ENCODE peak calls at places on chromosomes 11 and 22, in five cellular contexts. One of them, this sample, is unnamed. For H3K27me3, the result is how much of the 10 kb centered on the place peaks cover.

GRCh38 chr11:75858042-75858441 is 43.0 kb downstream of the UVRAG start:
- DNase-seq in PC-3: peak
- DNase-seq in CD8-positive, alpha-beta T cell: no peak
- DNase-seq in heart right ventricle: no peak
- DNase-seq in astrocyte: no peak
- DNase-seq in this sample: no peak

GRCh38 chr22:41544671-41545476 is 604 bp upstream of the POLR3H start:
- DNase-seq in astrocyte: no peak
- DNase-seq in heart right ventricle: no peak
- DNase-seq in CD8-positive, alpha-beta T cell: no peak
- DNase-seq in PC-3: no peak
- DNase-seq in this sample: no peak

GRCh38 chr22:30277547-30278344 is 11.1 kb upstream of the OSM start:
- DNase-seq in astrocyte: peak
- DNase-seq in CD8-positive, alpha-beta T cell: no peak
- DNase-seq in PC-3: peak
- DNase-seq in heart right ventricle: no peak
- DNase-seq in this sample: no peak

GRCh38 chr22:30753701-30754100 is 59.0 kb downstream of the OSBP2 start:
- DNase-seq in CD8-positive, alpha-beta T cell: no peak
- DNase-seq in heart right ventricle: no peak
- DNase-seq in PC-3: no peak
- DNase-seq in astrocyte: no peak
- DNase-seq in this sample: no peak

GRCh38 chr22:50573491-50574382 is 4.5 kb downstream of the CPT1B start:
- DNase-seq in CD8-positive, alpha-beta T cell: no peak
- DNase-seq in astrocyte: no peak
- DNase-seq in PC-3: no peak
- DNase-seq in heart right ventricle: no peak
- DNase-seq in this sample: no peak

GRCh38 chr11:95200781-95201457 is 30.1 kb downstream of the SESN3 start:
- DNase-seq in CD8-positive, alpha-beta T cell: no peak
- DNase-seq in PC-3: no peak
- DNase-seq in astrocyte: no peak
- DNase-seq in heart right ventricle: no peak
- DNase-seq in this sample: no peak

GRCh38 chr22:44758354-44758969 is 6.1 kb downstream of the ARHGAP8 start:
- DNase-seq in CD8-positive, alpha-beta T cell: no peak
- DNase-seq in astrocyte: peak
- DNase-seq in heart right ventricle: no peak
- DNase-seq in PC-3: peak
- DNase-seq in this sample: no peak

GRCh38 chr11:20026629-20027545 is 133.4 kb downstream of the DBX1 start:
- DNase-seq in astrocyte: no peak
- DNase-seq in CD8-positive, alpha-beta T cell: no peak
- DNase-seq in PC-3: peak
- DNase-seq in heart right ventricle: no peak
- DNase-seq in this sample: no peak

GRCh38 chr11:117936973-117937372 is 7.8 kb upstream of the TMPRSS13 start:
- DNase-seq in CD8-positive, alpha-beta T cell: no peak
- DNase-seq in PC-3: no peak
- DNase-seq in heart right ventricle: no peak
- DNase-seq in astrocyte: no peak
- DNase-seq in this sample: no peak

GRCh38 chr22:34096770-34097169 is 176.5 kb upstream of the LARGE1 start:
- DNase-seq in heart right ventricle: no peak
- DNase-seq in CD8-positive, alpha-beta T cell: no peak
- DNase-seq in astrocyte: no peak
- DNase-seq in PC-3: no peak
- DNase-seq in this sample: no peak

GRCh38 chr11:5151713-5152153 is 2.8 kb downstream of the OR52A1 start:
- DNase-seq in heart right ventricle: no peak
- DNase-seq in PC-3: no peak
- DNase-seq in astrocyte: no peak
- DNase-seq in CD8-positive, alpha-beta T cell: no peak
- DNase-seq in this sample: no peak

GRCh38 chr11:23272095-23272494 is 411.8 kb upstream of the CCDC179 start:
- DNase-seq in PC-3: no peak
- DNase-seq in heart right ventricle: no peak
- DNase-seq in CD8-positive, alpha-beta T cell: no peak
- DNase-seq in astrocyte: no peak
- DNase-seq in this sample: no peak

GRCh38 chr11:58574851-58575250 is 805 bp downstream of the LPXN start:
- DNase-seq in heart right ventricle: no peak
- DNase-seq in CD8-positive, alpha-beta T cell: no peak
- DNase-seq in astrocyte: peak
- DNase-seq in PC-3: peak
- DNase-seq in this sample: no peak

GRCh38 chr22:49999901-50000586 is 12.5 kb downstream of the IL17REL start:
- DNase-seq in astrocyte: no peak
- DNase-seq in PC-3: no peak
- DNase-seq in CD8-positive, alpha-beta T cell: no peak
- DNase-seq in heart right ventricle: no peak
- DNase-seq in this sample: no peak

GRCh38 chr11:122984186-122985011 is 2.8 kb upstream of the BSX start:
- DNase-seq in heart right ventricle: no peak
- DNase-seq in PC-3: no peak
- DNase-seq in astrocyte: no peak
- DNase-seq in CD8-positive, alpha-beta T cell: no peak
- DNase-seq in this sample: no peak

GRCh38 chr22:50186789-50187523 is 1.2 kb downstream of the TRABD start:
- DNase-seq in PC-3: peak
- DNase-seq in heart right ventricle: peak
- DNase-seq in astrocyte: no peak
- DNase-seq in CD8-positive, alpha-beta T cell: no peak
- DNase-seq in this sample: no peak

DNA sequence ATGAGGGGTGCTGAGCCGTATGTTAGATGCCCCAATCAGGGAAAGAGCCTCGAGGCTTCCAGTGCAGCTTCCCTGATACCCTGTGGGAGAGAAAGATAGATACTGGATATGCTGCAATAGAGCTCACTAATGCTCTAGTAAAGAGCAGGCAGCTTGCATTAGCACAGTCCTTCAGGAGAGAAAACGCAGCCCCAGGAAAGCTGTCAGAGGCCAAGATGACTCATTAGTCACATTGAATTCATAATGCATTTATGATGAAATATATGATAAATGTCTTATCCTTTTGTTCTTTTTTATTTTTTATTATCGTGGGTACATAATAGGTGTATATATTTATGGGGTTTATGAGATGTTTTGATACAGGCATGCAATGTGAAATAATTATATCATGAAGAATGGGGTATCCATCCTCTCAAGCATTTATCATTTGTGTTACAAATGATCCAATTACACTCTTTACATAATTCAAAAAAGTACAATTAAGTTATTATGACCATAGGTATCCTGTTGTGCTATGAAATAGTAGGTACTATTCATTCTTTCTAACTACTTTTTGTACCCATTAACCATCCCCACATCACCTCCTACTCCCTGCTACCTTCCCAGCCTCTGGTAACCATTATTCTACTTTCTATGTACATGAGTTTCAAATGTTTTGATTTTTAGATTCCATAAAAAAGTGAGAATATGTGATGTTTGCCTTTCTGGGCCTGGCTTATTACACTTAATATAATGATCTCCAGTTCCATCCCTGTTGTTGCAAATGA is 94.5 kb upstream of the TOP3B start:
- DNase-seq in CD8-positive, alpha-beta T cell: no peak
- DNase-seq in heart right ventricle: no peak
- DNase-seq in PC-3: peak
- DNase-seq in astrocyte: no peak
- DNase-seq in this sample: no peak
- H3K27me3 ChIP-seq in CD8-positive, alpha-beta T cell: under half
- H3K27me3 ChIP-seq in heart right ventricle: under half
- H3K27me3 ChIP-seq in PC-3: under half
- H3K27me3 ChIP-seq in astrocyte: under half
- H3K27me3 ChIP-seq in this sample: under half

GRCh38 chr11:31487848-31488247 is 21.6 kb downstream of the IMMP1L start:
- DNase-seq in CD8-positive, alpha-beta T cell: no peak
- DNase-seq in astrocyte: peak
- DNase-seq in PC-3: peak
- DNase-seq in heart right ventricle: no peak
- DNase-seq in this sample: peak
- TF ChIP-seq CTCF in CD8-positive, alpha-beta T cell: peak
- TF ChIP-seq CTCF in astrocyte: peak
- TF ChIP-seq CTCF in PC-3: peak
- TF ChIP-seq CTCF in heart right ventricle: peak
- TF ChIP-seq CTCF in this sample: peak

DNA sequence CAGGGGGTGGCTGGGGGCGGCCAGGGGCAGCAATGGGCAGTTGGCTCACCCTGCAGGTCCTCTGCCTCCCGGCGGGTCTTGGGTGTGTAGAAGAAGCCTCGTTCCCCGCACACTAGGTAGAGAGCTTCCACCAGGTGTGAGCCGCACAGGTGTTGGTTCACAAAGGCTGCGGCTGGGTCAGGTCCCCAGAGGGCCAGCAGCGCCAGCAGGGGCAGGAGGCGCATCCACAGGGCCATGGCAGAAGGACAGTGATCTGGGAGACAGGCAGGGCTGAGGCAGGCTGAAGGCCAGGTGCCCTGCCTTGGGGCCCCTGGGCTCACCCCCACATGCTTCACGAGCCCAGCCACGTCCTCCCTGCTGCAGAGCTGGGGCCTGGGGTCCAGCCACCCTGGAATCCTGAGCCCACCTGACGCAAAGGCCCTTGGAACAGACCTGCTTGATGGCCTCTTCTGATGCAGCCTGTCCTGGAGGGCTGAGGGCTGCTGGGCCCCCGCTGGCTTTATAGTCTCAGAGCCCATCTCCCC is at the start of gene INS:
- DNase-seq in astrocyte: no peak
- DNase-seq in PC-3: no peak
- DNase-seq in CD8-positive, alpha-beta T cell: no peak
- DNase-seq in heart right ventricle: no peak
- DNase-seq in this sample: no peak
- H3K27me3 ChIP-seq in astrocyte: under half
- H3K27me3 ChIP-seq in PC-3: under half
- H3K27me3 ChIP-seq in CD8-positive, alpha-beta T cell: under half
- H3K27me3 ChIP-seq in heart right ventricle: under half
- H3K27me3 ChIP-seq in this sample: under half

GRCh38 chr11:83483808-83484207 is 197.6 kb upstream of the CCDC90B start:
- DNase-seq in CD8-positive, alpha-beta T cell: no peak
- DNase-seq in PC-3: no peak
- DNase-seq in heart right ventricle: no peak
- DNase-seq in astrocyte: no peak
- DNase-seq in this sample: no peak
- TF ChIP-seq CTCF in CD8-positive, alpha-beta T cell: no peak
- TF ChIP-seq CTCF in PC-3: no peak
- TF ChIP-seq CTCF in heart right ventricle: no peak
- TF ChIP-seq CTCF in astrocyte: no peak
- TF ChIP-seq CTCF in this sample: no peak

GRCh38 chr22:39927544-39927943 is 26.7 kb downstream of the GRAP2 start:
- DNase-seq in heart right ventricle: no peak
- DNase-seq in CD8-positive, alpha-beta T cell: no peak
- DNase-seq in PC-3: no peak
- DNase-seq in astrocyte: no peak
- DNase-seq in this sample: no peak

GRCh38 chr22:39923689-39924088 is 22.8 kb downstream of the GRAP2 start:
- DNase-seq in CD8-positive, alpha-beta T cell: no peak
- DNase-seq in PC-3: no peak
- DNase-seq in astrocyte: no peak
- DNase-seq in heart right ventricle: no peak
- DNase-seq in this sample: no peak

GRCh38 chr22:39924286-39924685 is 23.4 kb downstream of the GRAP2 start:
- DNase-seq in PC-3: no peak
- DNase-seq in astrocyte: no peak
- DNase-seq in heart right ventricle: no peak
- DNase-seq in CD8-positive, alpha-beta T cell: no peak
- DNase-seq in this sample: no peak

GRCh38 chr22:39926175-39927152 is 25.6 kb downstream of the GRAP2 start:
- DNase-seq in PC-3: no peak
- DNase-seq in CD8-positive, alpha-beta T cell: no peak
- DNase-seq in heart right ventricle: no peak
- DNase-seq in astrocyte: no peak
- DNase-seq in this sample: no peak

DNA sequence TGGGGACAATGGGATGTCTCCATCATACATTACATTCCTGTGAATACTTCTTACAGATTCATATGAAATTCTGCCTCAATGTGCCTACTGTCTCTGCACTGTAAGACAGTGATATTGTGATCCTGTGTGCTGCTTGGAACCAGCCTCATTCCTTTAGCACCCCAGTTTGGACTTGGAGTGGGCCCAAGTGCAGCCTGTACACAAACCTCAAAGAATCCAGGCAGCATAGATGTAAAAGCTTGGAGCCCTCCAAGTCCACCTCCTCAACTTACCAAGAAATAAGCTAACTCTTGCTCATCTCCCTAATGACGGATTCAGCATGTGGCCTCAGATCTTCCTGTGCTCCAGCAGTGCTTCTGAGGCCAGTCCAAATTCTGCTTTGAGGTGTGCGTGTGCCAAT is 24.4 kb downstream of the GRAP2 start:
- DNase-seq in heart right ventricle: no peak
- DNase-seq in PC-3: no peak
- DNase-seq in CD8-positive, alpha-beta T cell: no peak
- DNase-seq in astrocyte: no peak
- DNase-seq in this sample: no peak
- H3K27me3 ChIP-seq in heart right ventricle: half or more
- H3K27me3 ChIP-seq in PC-3: half or more
- H3K27me3 ChIP-seq in CD8-positive, alpha-beta T cell: under half
- H3K27me3 ChIP-seq in astrocyte: half or more
- H3K27me3 ChIP-seq in this sample: under half

DNA sequence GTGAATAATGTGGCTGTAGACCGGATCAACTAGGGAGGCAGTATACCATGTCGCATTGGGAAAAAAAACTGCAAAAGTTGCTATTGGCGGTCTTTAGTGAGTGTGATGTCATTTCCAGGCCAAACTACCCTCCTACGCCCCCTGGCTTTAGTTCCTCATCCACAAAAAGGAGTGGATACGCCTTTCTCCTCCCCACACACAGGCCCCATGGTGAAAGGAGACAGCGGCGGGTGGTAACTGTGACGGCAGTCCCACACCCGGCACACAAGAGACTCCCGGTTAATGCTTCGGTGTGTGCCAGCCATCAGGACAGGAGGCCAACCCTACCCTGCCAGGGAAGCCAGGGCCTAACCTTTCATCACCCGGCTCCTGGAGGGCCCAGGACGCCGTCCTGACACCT is 11.0 kb downstream of the TP53I11 start:
- DNase-seq in astrocyte: no peak
- DNase-seq in PC-3: no peak
- DNase-seq in heart right ventricle: peak
- DNase-seq in CD8-positive, alpha-beta T cell: no peak
- DNase-seq in this sample: no peak
- TF ChIP-seq CTCF in astrocyte: no peak
- TF ChIP-seq CTCF in PC-3: peak
- TF ChIP-seq CTCF in heart right ventricle: peak
- TF ChIP-seq CTCF in CD8-positive, alpha-beta T cell: no peak
- TF ChIP-seq CTCF in this sample: peak

This sample was measured in AG04450.